ENCODE peak calls at places on chromosomes 5 and 9, in ten cellular contexts. Q is non-pigmented ciliary epithelial cell; W is osteoblast; K is cardiac fibroblast; J is HEK293T; B is IMR-90; E is sigmoid colon; N is naive thymus-derived CD8-positive, alpha-beta T cell; P is Caki2; L is fibroblast of gingiva. F is an unnamed sample.

GRCh38 chr5:168611163-168611562 is 32.0 kb upstream of the PANK3 start:
- DNase-seq in Q (peak), W (no peak), K (peak), J (no peak), B (peak), E (no peak), N (no peak), P (no peak), L (no peak), F (peak)

GRCh38 chr5:152532714-152533113 is 127.6 kb upstream of the NMUR2 start:
- DNase-seq in Q (peak), W (no peak), K (peak), J (peak), B (peak), E (no peak), N (no peak), P (peak), L (peak), F (peak)

GRCh38 chr9:137083418-137084004 is 3.3 kb upstream of the MAN1B1 start:
- DNase-seq in Q (peak), W (peak), K (peak), J (no peak), B (peak), E (peak), N (no peak), P (peak), L (peak), F (no peak)

GRCh38 chr5:119131530-119132313 is 60.8 kb downstream of the DMXL1 start:
- DNase-seq in Q (no peak), W (no peak), K (no peak), J (no peak), B (peak), E (no peak), N (no peak), P (peak), L (no peak), F (no peak)

GRCh38 chr9:76980566-76980965 is 38.9 kb upstream of the FOXB2 start:
- DNase-seq in Q (no peak), W (no peak), K (peak), J (no peak), B (no peak), E (no peak), N (no peak), P (no peak), L (no peak), F (no peak)

GRCh38 chr9:117019242-117019641 is 332.1 kb downstream of the TRIM32 start:
- DNase-seq in Q (no peak), W (no peak), K (no peak), J (no peak), B (no peak), E (no peak), N (no peak), P (no peak), L (no peak), F (no peak)

GRCh38 chr9:82167296-82167695 is 178.7 kb downstream of the SPATA31D1 start:
- DNase-seq in Q (no peak), W (no peak), K (no peak), J (no peak), B (no peak), E (no peak), N (no peak), P (no peak), L (peak), F (no peak)

GRCh38 chr9:7115606-7116005 is 357.8 kb downstream of the KDM4C start:
- DNase-seq in Q (no peak), W (no peak), K (peak), J (no peak), B (no peak), E (no peak), N (no peak), P (no peak), L (no peak), F (no peak)

GRCh38 chr5:71483355-71483754 is 27.9 kb downstream of the BDP1 start:
- DNase-seq in Q (peak), W (no peak), K (peak), J (no peak), B (peak), E (no peak), N (no peak), P (peak), L (peak), F (no peak)

GRCh38 chr5:69368458-69369368 is 607 bp downstream of the AK6 start:
- DNase-seq in Q (no peak), W (no peak), K (no peak), J (peak), B (peak), E (no peak), N (peak), P (no peak), L (no peak), F (no peak)

GRCh38 chr9:89461302-89461701 is 36.6 kb downstream of the SEMA4D start:
- DNase-seq in Q (peak), W (peak), K (peak), J (no peak), B (peak), E (no peak), N (no peak), P (peak), L (peak), F (no peak)

GRCh38 chr5:154141686-154142300 is 48.7 kb upstream of the GALNT10 start:
- DNase-seq in Q (no peak), W (peak), K (no peak), J (peak), B (no peak), E (no peak), N (no peak), P (no peak), L (no peak), F (no peak)

GRCh38 chr9:131657890-131658752 is 81.8 kb downstream of the RAPGEF1 start:
- DNase-seq in Q (peak), W (no peak), K (peak), J (no peak), B (peak), E (no peak), N (no peak), P (peak), L (peak), F (no peak)

GRCh38 chr5:178496661-178497060 is 93.5 kb downstream of the COL23A1 start:
- DNase-seq in Q (no peak), W (no peak), K (no peak), J (no peak), B (no peak), E (no peak), N (no peak), P (no peak), L (peak), F (no peak)

GRCh38 chr5:68333649-68334549 is 118.3 kb downstream of the PIK3R1 start:
- DNase-seq in Q (no peak), W (peak), K (peak), J (no peak), B (peak), E (no peak), N (no peak), P (peak), L (peak), F (peak)

GRCh38 chr9:7665874-7666273 is 133.7 kb downstream of the DMAC1 start:
- DNase-seq in Q (no peak), W (no peak), K (no peak), J (no peak), B (no peak), E (no peak), N (no peak), P (no peak), L (no peak), F (no peak)

GRCh38 chr5:159657766-159658165 is 258.5 kb upstream of the ADRA1B start:
- DNase-seq in Q (no peak), W (no peak), K (peak), J (no peak), B (no peak), E (no peak), N (no peak), P (no peak), L (no peak), F (no peak)

GRCh38 chr5:154249786-154250185 is 59.3 kb downstream of the GALNT10 start:
- DNase-seq in Q (no peak), W (no peak), K (no peak), J (no peak), B (no peak), E (no peak), N (no peak), P (no peak), L (no peak), F (no peak)

GRCh38 chr5:54455413-54456157 is at the start of gene HSPB3:
- DNase-seq in Q (no peak), W (peak), K (peak), J (no peak), B (peak), E (peak), N (no peak), P (no peak), L (peak), F (no peak)

GRCh38 chr5:110062246-110062645 is 372.5 kb downstream of the MAN2A1 start:
- DNase-seq in Q (no peak), W (no peak), K (no peak), J (no peak), B (no peak), E (no peak), N (no peak), P (no peak), L (no peak), F (no peak)

GRCh38 chr9:14654932-14655331 is 38.3 kb downstream of the ZDHHC21 start:
- DNase-seq in Q (no peak), W (no peak), K (peak), J (no peak), B (peak), E (no peak), N (no peak), P (no peak), L (no peak), F (no peak)

GRCh38 chr5:9343146-9343850 is 202.6 kb downstream of the SEMA5A start:
- DNase-seq in Q (peak), W (no peak), K (peak), J (no peak), B (peak), E (no peak), N (no peak), P (no peak), L (no peak), F (no peak)

GRCh38 chr9:86706391-86706790 is 240.9 kb downstream of the GAS1 start:
- DNase-seq in Q (no peak), W (no peak), K (peak), J (no peak), B (peak), E (no peak), N (no peak), P (no peak), L (no peak), F (no peak)

GRCh38 chr5:153998010-153998409 is 40.7 kb downstream of the FAM114A2 start:
- DNase-seq in Q (no peak), W (no peak), K (peak), J (no peak), B (no peak), E (no peak), N (no peak), P (no peak), L (no peak), F (no peak)

GRCh38 chr5:64939772-64940510 is 171.2 kb downstream of the CWC27 start:
- DNase-seq in Q (no peak), W (peak), K (peak), J (peak), B (peak), E (peak), N (no peak), P (peak), L (peak), F (peak)

GRCh38 chr5:57724836-57725235 is 242.2 kb upstream of the ACTBL2 start:
- DNase-seq in Q (peak), W (peak), K (no peak), J (no peak), B (peak), E (no peak), N (no peak), P (no peak), L (no peak), F (no peak)

GRCh38 chr9:127783644-127784043 is 2.2 kb upstream of the CDK9 start:
- DNase-seq in Q (no peak), W (peak), K (no peak), J (no peak), B (no peak), E (no peak), N (no peak), P (no peak), L (no peak), F (no peak)

GRCh38 chr9:4614627-4615026 is 47.5 kb upstream of the PLPP6 start:
- DNase-seq in Q (no peak), W (no peak), K (no peak), J (no peak), B (no peak), E (no peak), N (no peak), P (no peak), L (no peak), F (no peak)

GRCh38 chr5:6995115-6995514 is 281.9 kb downstream of the TENT4A start:
- DNase-seq in Q (no peak), W (no peak), K (no peak), J (no peak), B (no peak), E (no peak), N (no peak), P (no peak), L (no peak), F (no peak)

GRCh38 chr9:110370316-110370715 is 32.7 kb upstream of the TXNDC8 start:
- DNase-seq in Q (no peak), W (peak), K (no peak), J (no peak), B (peak), E (no peak), N (no peak), P (peak), L (no peak), F (no peak)

GRCh38 chr5:57754616-57755015 is 272.0 kb upstream of the ACTBL2 start:
- DNase-seq in Q (no peak), W (peak), K (no peak), J (no peak), B (peak), E (no peak), N (no peak), P (no peak), L (peak), F (no peak)

F was measured in T47D.